ENCODE peak calls at places on chromosomes 3 and 15, in seven cellular contexts. L is neural crest cell, J is fibroblast of the aortic adventitia, F is WERI-Rb-1, D is mucosa of descending colon, N is progenitor cell of endocrine pancreas, Z is pancreas. P is an unnamed sample.
A peak's percentile ranks its signal among the peaks of the same experiment; 100 is the strongest.

GRCh38 chr15:59657635-59658125 is 365 bp upstream of the GTF2A2 start:
- DNase-seq in F (no peak), J (no peak), L (no peak), Z (peak; percentile 22), D (no peak), N (no peak), P (no peak)

GRCh38 chr15:83088876-83089275 is 18.6 kb upstream of the TM6SF1 start:
- DNase-seq in Z (no peak), D (no peak), L (no peak), J (no peak), N (no peak), F (no peak), P (no peak)

GRCh38 chr3:197520311-197521276 is 35.2 kb downstream of the BDH1 start:
- DNase-seq in D (peak; percentile 85), N (no peak), F (peak; percentile 72), J (no peak), L (no peak), Z (no peak), P (peak; percentile 87)

GRCh38 chr15:40251455-40252140 is 12.7 kb downstream of the PAK6 start:
- DNase-seq in J (no peak), F (no peak), Z (no peak), D (peak; percentile 10), N (no peak), L (no peak), P (no peak)

GRCh38 chr3:100966807-100967206 is 26.4 kb downstream of the ABI3BP start:
- DNase-seq in N (no peak), L (no peak), F (no peak), Z (no peak), D (no peak), J (no peak), P (no peak)

GRCh38 chr3:5022187-5022965 is 43.1 kb downstream of the BHLHE40 start:
- DNase-seq in Z (no peak), F (no peak), J (peak; percentile 30), L (no peak), D (no peak), N (no peak), P (no peak)

GRCh38 chr3:96070682-96071081 is 743.7 kb upstream of the EPHA6 start:
- DNase-seq in F (no peak), N (no peak), Z (no peak), L (no peak), J (peak; percentile 0), D (no peak), P (no peak)

GRCh38 chr15:43270113-43270665 is 3.5 kb upstream of the TGM5 start:
- DNase-seq in F (no peak), N (no peak), L (no peak), J (no peak), D (no peak), Z (no peak), P (no peak)

GRCh38 chr3:38084969-38085942 is 46.2 kb downstream of the DLEC1 start:
- DNase-seq in Z (no peak), N (no peak), D (no peak), L (no peak), F (no peak), J (no peak), P (no peak)

GRCh38 chr3:25678581-25678980 is 13.9 kb upstream of the TOP2B start:
- DNase-seq in L (no peak), J (no peak), F (no peak), Z (no peak), N (no peak), D (no peak), P (no peak)

GRCh38 chr3:188262913-188263683 is 109.1 kb downstream of the LPP start:
- DNase-seq in J (peak; percentile 91), L (peak; percentile 6), Z (no peak), D (no peak), F (no peak), N (no peak), P (no peak)

GRCh38 chr3:141743305-141743704 is 5.2 kb downstream of the RNF7 start:
- DNase-seq in N (no peak), Z (no peak), F (no peak), L (no peak), J (no peak), D (no peak), P (no peak)

GRCh38 chr15:27043770-27044169 is 72.8 kb downstream of the GABRG3 start:
- DNase-seq in F (no peak), D (no peak), N (no peak), Z (no peak), L (no peak), J (no peak), P (no peak)

GRCh38 chr15:66617137-66618090 is 51.6 kb upstream of the LCTL start:
- DNase-seq in F (peak; percentile 22), N (no peak), J (peak; percentile 91), Z (peak; percentile 47), L (no peak), D (peak; percentile 71), P (no peak)

GRCh38 chr3:124209426-124209825 is 217.5 kb upstream of the ROPN1 start:
- DNase-seq in N (no peak), F (no peak), Z (no peak), L (no peak), J (no peak), D (no peak), P (no peak)

GRCh38 chr15:30859091-30859874 is 44.4 kb upstream of the FAN1 start:
- DNase-seq in F (peak; percentile 17), D (no peak), N (no peak), Z (no peak), J (peak; percentile 46), L (peak; percentile 8), P (no peak)

GRCh38 chr3:10288575-10288960 is 4.2 kb downstream of the GHRL start:
- DNase-seq in D (no peak), J (no peak), N (no peak), F (no peak), Z (no peak), L (no peak), P (no peak)

GRCh38 chr3:10285742-10286524 is 6.8 kb downstream of the GHRL start:
- DNase-seq in D (no peak), N (no peak), J (no peak), Z (no peak), F (no peak), L (no peak), P (no peak)

GRCh38 chr3:10285307-10285706 is 7.4 kb downstream of the GHRL start:
- DNase-seq in L (no peak), N (no peak), J (no peak), D (no peak), Z (no peak), F (no peak), P (no peak)

GRCh38 chr3:10287936-10288574 is 4.7 kb downstream of the GHRL start:
- DNase-seq in J (no peak), L (no peak), Z (no peak), F (no peak), N (no peak), D (no peak), P (no peak)

DNA sequence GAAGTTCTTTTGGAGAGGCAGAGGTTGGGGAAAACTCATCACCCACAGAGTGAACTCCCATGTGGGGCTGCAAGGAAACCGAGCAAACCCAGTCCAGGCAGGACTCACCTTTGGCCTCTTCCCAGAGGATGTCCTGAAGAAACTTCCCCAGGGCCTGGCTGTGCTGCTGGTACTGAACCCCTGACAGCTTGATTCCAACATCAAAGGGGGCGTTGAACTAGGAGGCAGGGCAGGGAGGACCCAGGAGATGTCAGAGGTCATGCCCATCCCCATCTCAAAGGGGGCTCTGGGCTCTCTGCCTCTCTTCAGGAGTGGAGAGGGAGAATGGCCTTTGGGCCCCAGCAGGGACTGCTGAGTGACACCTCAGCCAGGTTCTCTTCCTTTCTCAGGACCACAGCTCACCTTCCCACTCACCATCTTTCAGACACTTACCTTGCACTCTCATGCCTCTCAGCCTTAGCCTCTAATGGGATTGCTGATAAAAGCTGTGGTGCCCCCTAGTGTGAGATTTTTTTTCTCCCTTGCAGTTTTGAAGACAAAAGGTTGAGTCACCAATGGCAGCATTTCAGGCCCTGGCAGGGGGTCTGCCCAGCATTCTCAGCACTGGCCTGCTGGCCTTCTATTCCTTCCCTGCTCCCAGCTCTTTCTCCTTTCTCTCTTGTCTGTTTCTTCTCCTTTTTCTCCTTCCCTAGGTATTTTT is 6.0 kb downstream of the GHRL start:
- DNase-seq in F (no peak), N (no peak), J (peak; percentile 67), Z (peak; percentile 64), L (no peak), D (no peak), P (no peak)
- TF ChIP-seq CTCF in F (no peak), N (no peak), J (no peak), Z (no peak), L (no peak), D (no peak), P (no peak)

GRCh38 chr3:126928921-126929485 is 53.9 kb upstream of the PLXNA1 start:
- DNase-seq in L (no peak), D (no peak), N (no peak), F (no peak), Z (no peak), J (no peak), P (no peak)

GRCh38 chr3:126925411-126926171 is 57.3 kb upstream of the PLXNA1 start:
- DNase-seq in L (no peak), Z (no peak), N (no peak), F (no peak), J (no peak), D (no peak), P (no peak)

GRCh38 chr3:126927846-126928245 is 55.1 kb upstream of the PLXNA1 start:
- DNase-seq in Z (no peak), N (no peak), J (no peak), L (no peak), D (no peak), F (peak; percentile 19), P (no peak)

GRCh38 chr3:126927405-126927750 is 55.5 kb upstream of the PLXNA1 start:
- DNase-seq in J (peak; percentile 32), L (no peak), F (peak; percentile 55), Z (no peak), N (no peak), D (no peak), P (no peak)

DNA sequence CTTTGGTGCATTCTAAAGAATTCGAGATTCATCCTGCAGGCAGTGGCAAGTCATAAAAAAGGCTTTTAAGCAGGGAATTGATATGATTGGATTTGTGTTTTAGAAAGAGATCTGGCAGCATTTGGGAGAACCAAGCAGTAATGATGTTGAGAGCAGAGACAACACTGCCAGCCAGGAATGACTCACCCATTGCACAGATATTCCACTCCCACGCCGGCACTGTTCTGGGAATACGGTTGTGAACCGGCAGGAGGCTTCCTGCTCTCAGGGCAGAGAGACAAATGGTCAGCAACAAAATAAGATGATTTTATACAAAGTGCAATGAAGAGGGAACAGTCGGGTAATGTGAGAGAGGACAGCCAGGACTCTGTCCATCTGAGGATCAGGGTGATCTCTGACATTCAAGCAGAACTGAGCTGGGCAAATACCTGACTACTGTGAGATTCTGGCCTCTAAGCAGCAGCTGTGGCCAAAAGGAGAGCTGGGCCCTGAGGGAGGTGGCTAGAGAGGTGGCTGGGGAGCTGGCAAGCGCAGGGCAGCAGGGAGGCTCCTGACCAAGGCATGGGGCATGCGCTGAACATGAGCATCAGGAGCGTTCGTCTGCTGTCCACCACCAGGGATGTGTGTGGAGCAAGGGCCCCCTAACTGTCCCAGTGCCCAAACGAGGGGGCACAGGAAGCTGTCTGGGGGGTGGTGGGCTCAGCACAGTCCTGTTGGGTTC is 56.1 kb upstream of the PLXNA1 start:
- DNase-seq in D (no peak), Z (peak; percentile 31), L (no peak), F (no peak), J (peak; percentile 92), N (no peak), P (no peak)
- TF ChIP-seq CTCF in D (no peak), Z (no peak), L (no peak), F (no peak), J (peak; percentile 77), N (no peak), P (no peak)

GRCh38 chr3:155995525-155996370 is 124.6 kb upstream of the KCNAB1 start:
- DNase-seq in L (no peak), D (no peak), J (peak; percentile 83), N (no peak), Z (no peak), F (no peak), P (no peak)
- TF ChIP-seq CTCF in L (peak; percentile 74), D (no peak), J (peak; percentile 65), N (peak; percentile 66), Z (peak; percentile 15), F (peak; percentile 59), P (peak; percentile 50)

GRCh38 chr3:182793663-182794454 is 555 bp downstream of the ATP11B start:
- DNase-seq in D (peak; percentile 69), N (peak; percentile 46), J (peak; percentile 47), Z (peak; percentile 45), L (peak; percentile 21), F (peak; percentile 18), P (peak; percentile 43)
- TF ChIP-seq CTCF in D (no peak), N (no peak), J (no peak), Z (no peak), L (no peak), F (no peak), P (no peak)

P was measured in glutamatergic neuron.